ENCODE peak calls at places on chromosomes 6 and 20, in four cellular contexts. P is AG04450, U is psoas muscle, T is AG09309. X is an unnamed sample.

GRCh38 chr20:17835240-17835940 is 133.2 kb downstream of the SNX5 start:
- DNase-seq in T (peak), U (peak), P (no peak), X (no peak)

GRCh38 chr6:156262014-156262413 is 515.2 kb upstream of the ARID1B start:
- DNase-seq in U (no peak), T (no peak), P (no peak), X (no peak)

GRCh38 chr6:39792501-39793450 is 600 bp downstream of the DAAM2 start:
- DNase-seq in U (peak), T (no peak), P (no peak), X (no peak)

GRCh38 chr6:36757943-36758508 is 60.4 kb downstream of the RAB44 start:
- DNase-seq in P (no peak), T (no peak), U (no peak), X (no peak)

GRCh38 chr20:48350291-48350988 is 477.4 kb downstream of the PREX1 start:
- DNase-seq in P (no peak), U (no peak), T (no peak), X (no peak)

GRCh38 chr20:62602550-62602949 is 39.8 kb upstream of the SLCO4A1 start:
- DNase-seq in T (no peak), U (peak), P (no peak), X (no peak)

GRCh38 chr6:83741089-83741488 is 32.2 kb upstream of the SNAP91 start:
- DNase-seq in P (no peak), U (no peak), T (no peak), X (no peak)

GRCh38 chr6:77017537-77017936 is 445.8 kb downstream of the HTR1B start:
- DNase-seq in P (no peak), U (no peak), T (no peak), X (no peak)

GRCh38 chr6:112010328-112010727 is 43.6 kb upstream of the CCN6 start:
- DNase-seq in T (no peak), P (no peak), U (no peak), X (no peak)

GRCh38 chr20:50333856-50334255 is 143.2 kb downstream of the CEBPB start:
- DNase-seq in P (peak), U (no peak), T (peak), X (no peak)

GRCh38 chr6:170247178-170247701 is 43.6 kb downstream of the DLL1 start:
- DNase-seq in P (no peak), U (no peak), T (no peak), X (no peak)

GRCh38 chr6:128057541-128058335 is 156.9 kb upstream of the THEMIS start:
- DNase-seq in P (no peak), T (no peak), U (no peak), X (no peak)

GRCh38 chr6:56401477-56402070 is 154.2 kb upstream of the COL21A1 start:
- DNase-seq in T (no peak), U (no peak), P (no peak), X (no peak)

GRCh38 chr6:3398755-3399671 is 57.8 kb downstream of the SLC22A23 start:
- DNase-seq in T (no peak), U (no peak), P (no peak), X (no peak)

GRCh38 chr6:5644523-5645183 is 362.1 kb downstream of the NRN1 start:
- DNase-seq in P (no peak), T (no peak), U (no peak), X (no peak)

GRCh38 chr6:138545621-138545980 is 46.3 kb upstream of the NHSL1 start:
- DNase-seq in U (peak), P (no peak), T (no peak), X (no peak)

GRCh38 chr6:34138191-34138590 is 7.7 kb downstream of the GRM4 start:
- DNase-seq in U (no peak), T (no peak), P (no peak), X (no peak)

GRCh38 chr6:30219244-30219643 is 6.0 kb upstream of the TRIM26 start:
- DNase-seq in T (no peak), P (no peak), U (no peak), X (no peak)

GRCh38 chr6:111573892-111574800 is 31.5 kb downstream of the TRAF3IP2 start:
- DNase-seq in P (peak), U (no peak), T (peak), X (no peak)

GRCh38 chr6:57113105-57113504 is 23.1 kb downstream of the ZNF451 start:
- DNase-seq in U (no peak), T (no peak), P (no peak), X (no peak)

GRCh38 chr6:22071655-22072054 is 225.2 kb downstream of the PRL start:
- DNase-seq in T (no peak), P (no peak), U (no peak), X (no peak)

GRCh38 chr6:137976430-137976829 is 109.4 kb downstream of the TNFAIP3 start:
- DNase-seq in P (no peak), U (no peak), T (no peak), X (no peak)

GRCh38 chr20:51801220-51801991 is 915 bp downstream of the SALL4 start:
- DNase-seq in T (no peak), P (no peak), U (no peak), X (no peak)

GRCh38 chr6:4637691-4638433 is 138.3 kb upstream of the CDYL start:
- DNase-seq in P (peak), U (no peak), T (peak), X (peak)

GRCh38 chr6:139051396-139052070 is 23.0 kb downstream of the ABRACL start:
- DNase-seq in P (no peak), U (no peak), T (no peak), X (no peak)

GRCh38 chr20:48644286-48644828 is 183.4 kb downstream of the PREX1 start:
- DNase-seq in T (no peak), U (no peak), P (no peak), X (no peak)

GRCh38 chr6:34028691-34029360 is 117.1 kb downstream of the GRM4 start:
- DNase-seq in T (no peak), U (no peak), P (no peak), X (no peak)

GRCh38 chr6:6730831-6731230 is 142.3 kb downstream of the LY86 start:
- DNase-seq in T (peak), P (peak), U (peak), X (no peak)

GRCh38 chr6:129713806-129714338 is 3.9 kb upstream of the ARHGAP18 start:
- DNase-seq in P (no peak), U (no peak), T (no peak), X (no peak)

GRCh38 chr20:59565768-59566461 is 38.4 kb upstream of the PHACTR3 start:
- DNase-seq in P (no peak), T (no peak), U (no peak), X (no peak)

GRCh38 chr6:169972736-169973135 is 221.3 kb downstream of the ERMARD start:
- DNase-seq in U (no peak), P (no peak), T (no peak), X (no peak)

GRCh38 chr6:78810146-78810545 is 57.2 kb upstream of the IRAK1BP1 start:
- DNase-seq in T (peak), P (peak), U (no peak), X (no peak)

GRCh38 chr6:159916237-159916636 is 25.4 kb downstream of the MAS1 start:
- DNase-seq in U (no peak), P (no peak), T (no peak), X (no peak)

GRCh38 chr6:158569036-158569435 is 9.1 kb downstream of the TMEM181 start:
- DNase-seq in U (no peak), P (no peak), T (no peak), X (no peak)

GRCh38 chr6:30682181-30683117 is 4.0 kb downstream of the PPP1R18 start:
- DNase-seq in U (peak), P (no peak), T (peak), X (peak)

GRCh38 chr6:150667977-150668716 is 68.5 kb downstream of the PLEKHG1 start:
- DNase-seq in U (peak), T (peak), P (peak), X (no peak)

GRCh38 chr6:125913864-125914351 is 42.7 kb upstream of the HINT3 start:
- DNase-seq in U (no peak), P (peak), T (peak), X (no peak)

GRCh38 chr6:15290962-15291704 is 45.3 kb downstream of the JARID2 start:
- DNase-seq in T (no peak), P (no peak), U (no peak), X (no peak)
- H3K4me3 ChIP-seq in T (no peak), P (no peak), U (no peak), X (no peak)

GRCh38 chr6:20946890-20947289 is 412.6 kb downstream of the CDKAL1 start:
- DNase-seq in U (no peak), P (no peak), T (no peak), X (no peak)

GRCh38 chr6:20943922-20944321 is 409.7 kb downstream of the CDKAL1 start:
- DNase-seq in P (no peak), U (no peak), T (no peak), X (no peak)

GRCh38 chr6:20947977-20948376 is 413.7 kb downstream of the CDKAL1 start:
- DNase-seq in P (no peak), U (no peak), T (no peak), X (no peak)

GRCh38 chr6:20948531-20948930 is 414.3 kb downstream of the CDKAL1 start:
- DNase-seq in U (no peak), P (no peak), T (no peak), X (no peak)

DNA sequence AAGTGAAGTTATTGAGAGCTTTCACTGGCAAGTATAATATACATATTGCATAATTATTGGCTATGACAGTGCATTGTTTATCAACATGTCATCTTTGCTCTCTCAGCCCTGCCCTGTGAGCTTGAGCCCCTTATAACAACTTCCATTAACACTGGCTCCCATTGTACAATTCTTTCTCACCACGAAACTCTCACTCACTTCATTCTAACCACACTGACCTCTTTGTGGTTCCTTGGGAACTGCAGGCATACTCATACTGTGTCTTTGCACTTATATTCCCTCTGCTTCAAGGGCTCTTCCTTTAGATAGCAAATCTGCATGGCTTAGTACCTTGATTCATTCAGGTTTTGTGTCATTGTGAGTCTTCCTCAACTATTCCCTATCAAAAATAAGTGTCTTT is 411.8 kb downstream of the CDKAL1 start:
- DNase-seq in P (no peak), U (no peak), T (no peak), X (peak)
- TF ChIP-seq CTCF in P (peak), U (no peak), T (no peak), X (no peak)

GRCh38 chr6:15340775-15341174 is 94.9 kb downstream of the JARID2 start:
- DNase-seq in P (no peak), T (no peak), U (no peak), X (no peak)

GRCh38 chr6:15343490-15344185 is 97.8 kb downstream of the JARID2 start:
- DNase-seq in T (no peak), P (no peak), U (no peak), X (no peak)

GRCh38 chr6:15340105-15340601 is 94.3 kb downstream of the JARID2 start:
- DNase-seq in P (no peak), U (no peak), T (no peak), X (no peak)

GRCh38 chr6:15342114-15342513 is 96.2 kb downstream of the JARID2 start:
- DNase-seq in P (no peak), U (no peak), T (no peak), X (no peak)

GRCh38 chr6:15341311-15341710 is 95.4 kb downstream of the JARID2 start:
- DNase-seq in U (no peak), P (no peak), T (no peak), X (no peak)
- H3K4me3 ChIP-seq in U (no peak), P (no peak), T (no peak), X (no peak)

GRCh38 chr6:165890404-165890735 is 227.3 kb upstream of the PDE10A start:
- DNase-seq in U (no peak), P (no peak), T (no peak), X (no peak)
- TF ChIP-seq CTCF in U (no peak), P (no peak), T (no peak), X (no peak)